ENCODE peak calls at places on chromosomes 1 and 21, in ten cellular contexts. One of them, this sample, is unnamed.

GRCh38 chr1:20361805-20362381 is 71.2 kb downstream of the VWA5B1 start:
- DNase-seq in hepatocyte: peak
- DNase-seq in CD8-positive, alpha-beta memory T cell: peak
- DNase-seq in left lung: no peak
- DNase-seq in mammary epithelial cell: peak
- DNase-seq in CD4-positive, alpha-beta T cell: no peak
- DNase-seq in lower lobe of right lung: no peak
- DNase-seq in mesendoderm: peak
- DNase-seq in H9: peak
- DNase-seq in uterus: peak
- DNase-seq in this sample: no peak

GRCh38 chr1:16967095-16967567 is 13.3 kb downstream of the MFAP2 start:
- DNase-seq in uterus: peak
- DNase-seq in left lung: peak
- DNase-seq in hepatocyte: peak
- DNase-seq in mammary epithelial cell: peak
- DNase-seq in mesendoderm: no peak
- DNase-seq in CD4-positive, alpha-beta T cell: no peak
- DNase-seq in H9: no peak
- DNase-seq in CD8-positive, alpha-beta memory T cell: no peak
- DNase-seq in lower lobe of right lung: no peak
- DNase-seq in this sample: no peak

GRCh38 chr1:160354388-160354985 is 11.3 kb downstream of the NCSTN start:
- DNase-seq in CD4-positive, alpha-beta T cell: no peak
- DNase-seq in H9: no peak
- DNase-seq in CD8-positive, alpha-beta memory T cell: no peak
- DNase-seq in mesendoderm: peak
- DNase-seq in uterus: no peak
- DNase-seq in hepatocyte: peak
- DNase-seq in mammary epithelial cell: no peak
- DNase-seq in lower lobe of right lung: no peak
- DNase-seq in left lung: no peak
- DNase-seq in this sample: no peak

GRCh38 chr1:89957063-89957462 is 37.8 kb upstream of the ZNF326 start:
- DNase-seq in mesendoderm: no peak
- DNase-seq in left lung: no peak
- DNase-seq in mammary epithelial cell: peak
- DNase-seq in H9: no peak
- DNase-seq in lower lobe of right lung: no peak
- DNase-seq in uterus: no peak
- DNase-seq in CD8-positive, alpha-beta memory T cell: peak
- DNase-seq in CD4-positive, alpha-beta T cell: no peak
- DNase-seq in hepatocyte: no peak
- DNase-seq in this sample: peak

GRCh38 chr1:203130358-203130992 is 2.9 kb downstream of the ADORA1 start:
- DNase-seq in H9: peak
- DNase-seq in CD4-positive, alpha-beta T cell: no peak
- DNase-seq in hepatocyte: no peak
- DNase-seq in mesendoderm: no peak
- DNase-seq in mammary epithelial cell: no peak
- DNase-seq in CD8-positive, alpha-beta memory T cell: no peak
- DNase-seq in uterus: no peak
- DNase-seq in left lung: no peak
- DNase-seq in lower lobe of right lung: no peak
- DNase-seq in this sample: no peak

GRCh38 chr1:86596253-86596652 is 49.4 kb downstream of the CLCA4 start:
- DNase-seq in CD8-positive, alpha-beta memory T cell: no peak
- DNase-seq in left lung: no peak
- DNase-seq in hepatocyte: no peak
- DNase-seq in uterus: no peak
- DNase-seq in H9: no peak
- DNase-seq in lower lobe of right lung: no peak
- DNase-seq in mesendoderm: no peak
- DNase-seq in CD4-positive, alpha-beta T cell: no peak
- DNase-seq in mammary epithelial cell: peak
- DNase-seq in this sample: no peak

GRCh38 chr1:200238311-200238710 is 171.5 kb downstream of the ZNF281 start:
- DNase-seq in mammary epithelial cell: no peak
- DNase-seq in hepatocyte: no peak
- DNase-seq in mesendoderm: no peak
- DNase-seq in uterus: no peak
- DNase-seq in CD8-positive, alpha-beta memory T cell: no peak
- DNase-seq in lower lobe of right lung: no peak
- DNase-seq in left lung: no peak
- DNase-seq in CD4-positive, alpha-beta T cell: no peak
- DNase-seq in H9: no peak
- DNase-seq in this sample: no peak

GRCh38 chr1:47701741-47702515 is 264.1 kb downstream of the FOXD2 start:
- DNase-seq in hepatocyte: no peak
- DNase-seq in left lung: no peak
- DNase-seq in lower lobe of right lung: no peak
- DNase-seq in CD8-positive, alpha-beta memory T cell: no peak
- DNase-seq in mesendoderm: no peak
- DNase-seq in H9: no peak
- DNase-seq in mammary epithelial cell: no peak
- DNase-seq in CD4-positive, alpha-beta T cell: no peak
- DNase-seq in uterus: no peak
- DNase-seq in this sample: no peak

GRCh38 chr1:33317354-33317753 is 3.5 kb downstream of the A3GALT2 start:
- DNase-seq in CD8-positive, alpha-beta memory T cell: no peak
- DNase-seq in lower lobe of right lung: no peak
- DNase-seq in mammary epithelial cell: no peak
- DNase-seq in H9: no peak
- DNase-seq in hepatocyte: no peak
- DNase-seq in mesendoderm: no peak
- DNase-seq in uterus: no peak
- DNase-seq in left lung: no peak
- DNase-seq in CD4-positive, alpha-beta T cell: no peak
- DNase-seq in this sample: no peak

GRCh38 chr1:219771039-219771438 is 157.3 kb downstream of the SLC30A10 start:
- DNase-seq in lower lobe of right lung: no peak
- DNase-seq in uterus: no peak
- DNase-seq in CD8-positive, alpha-beta memory T cell: no peak
- DNase-seq in left lung: no peak
- DNase-seq in mesendoderm: peak
- DNase-seq in H9: no peak
- DNase-seq in CD4-positive, alpha-beta T cell: no peak
- DNase-seq in mammary epithelial cell: peak
- DNase-seq in hepatocyte: peak
- DNase-seq in this sample: no peak

GRCh38 chr1:204335533-204335932 is 24.2 kb downstream of the PLEKHA6 start:
- DNase-seq in left lung: no peak
- DNase-seq in CD4-positive, alpha-beta T cell: no peak
- DNase-seq in H9: no peak
- DNase-seq in mesendoderm: no peak
- DNase-seq in uterus: no peak
- DNase-seq in mammary epithelial cell: no peak
- DNase-seq in CD8-positive, alpha-beta memory T cell: no peak
- DNase-seq in lower lobe of right lung: no peak
- DNase-seq in hepatocyte: no peak
- DNase-seq in this sample: no peak

GRCh38 chr21:29943885-29944284 is 4.1 kb upstream of the GRIK1 start:
- DNase-seq in uterus: no peak
- DNase-seq in CD8-positive, alpha-beta memory T cell: no peak
- DNase-seq in mesendoderm: peak
- DNase-seq in CD4-positive, alpha-beta T cell: no peak
- DNase-seq in hepatocyte: no peak
- DNase-seq in H9: no peak
- DNase-seq in lower lobe of right lung: no peak
- DNase-seq in left lung: no peak
- DNase-seq in mammary epithelial cell: no peak
- DNase-seq in this sample: no peak

GRCh38 chr1:209513226-209513625 is 70.3 kb upstream of the CAMK1G start:
- DNase-seq in hepatocyte: peak
- DNase-seq in mammary epithelial cell: peak
- DNase-seq in lower lobe of right lung: no peak
- DNase-seq in H9: peak
- DNase-seq in mesendoderm: peak
- DNase-seq in CD8-positive, alpha-beta memory T cell: no peak
- DNase-seq in CD4-positive, alpha-beta T cell: no peak
- DNase-seq in left lung: no peak
- DNase-seq in uterus: no peak
- DNase-seq in this sample: no peak

GRCh38 chr1:46691997-46692790 is 20.5 kb downstream of the TEX38 start:
- DNase-seq in mammary epithelial cell: no peak
- DNase-seq in left lung: no peak
- DNase-seq in CD4-positive, alpha-beta T cell: no peak
- DNase-seq in uterus: no peak
- DNase-seq in hepatocyte: no peak
- DNase-seq in H9: no peak
- DNase-seq in lower lobe of right lung: no peak
- DNase-seq in CD8-positive, alpha-beta memory T cell: no peak
- DNase-seq in mesendoderm: peak
- DNase-seq in this sample: no peak

GRCh38 chr1:116066868-116067563 is 44.2 kb upstream of the MAB21L3 start:
- DNase-seq in mammary epithelial cell: peak
- DNase-seq in mesendoderm: peak
- DNase-seq in uterus: no peak
- DNase-seq in lower lobe of right lung: no peak
- DNase-seq in CD8-positive, alpha-beta memory T cell: no peak
- DNase-seq in CD4-positive, alpha-beta T cell: no peak
- DNase-seq in hepatocyte: no peak
- DNase-seq in left lung: no peak
- DNase-seq in H9: no peak
- DNase-seq in this sample: no peak

GRCh38 chr1:13733705-13734104 is 33.7 kb downstream of the PRDM2 start:
- DNase-seq in left lung: no peak
- DNase-seq in H9: no peak
- DNase-seq in CD8-positive, alpha-beta memory T cell: no peak
- DNase-seq in CD4-positive, alpha-beta T cell: no peak
- DNase-seq in hepatocyte: no peak
- DNase-seq in mammary epithelial cell: no peak
- DNase-seq in mesendoderm: no peak
- DNase-seq in lower lobe of right lung: no peak
- DNase-seq in uterus: no peak
- DNase-seq in this sample: no peak
- H3K27ac ChIP-seq in left lung: peak
- H3K27ac ChIP-seq in H9: no peak
- H3K27ac ChIP-seq in CD8-positive, alpha-beta memory T cell: peak
- H3K27ac ChIP-seq in CD4-positive, alpha-beta T cell: peak
- H3K27ac ChIP-seq in hepatocyte: no peak
- H3K27ac ChIP-seq in mammary epithelial cell: no peak
- H3K27ac ChIP-seq in mesendoderm: no peak
- H3K27ac ChIP-seq in lower lobe of right lung: no peak
- H3K27ac ChIP-seq in uterus: no peak
- H3K27ac ChIP-seq in this sample: peak

DNA sequence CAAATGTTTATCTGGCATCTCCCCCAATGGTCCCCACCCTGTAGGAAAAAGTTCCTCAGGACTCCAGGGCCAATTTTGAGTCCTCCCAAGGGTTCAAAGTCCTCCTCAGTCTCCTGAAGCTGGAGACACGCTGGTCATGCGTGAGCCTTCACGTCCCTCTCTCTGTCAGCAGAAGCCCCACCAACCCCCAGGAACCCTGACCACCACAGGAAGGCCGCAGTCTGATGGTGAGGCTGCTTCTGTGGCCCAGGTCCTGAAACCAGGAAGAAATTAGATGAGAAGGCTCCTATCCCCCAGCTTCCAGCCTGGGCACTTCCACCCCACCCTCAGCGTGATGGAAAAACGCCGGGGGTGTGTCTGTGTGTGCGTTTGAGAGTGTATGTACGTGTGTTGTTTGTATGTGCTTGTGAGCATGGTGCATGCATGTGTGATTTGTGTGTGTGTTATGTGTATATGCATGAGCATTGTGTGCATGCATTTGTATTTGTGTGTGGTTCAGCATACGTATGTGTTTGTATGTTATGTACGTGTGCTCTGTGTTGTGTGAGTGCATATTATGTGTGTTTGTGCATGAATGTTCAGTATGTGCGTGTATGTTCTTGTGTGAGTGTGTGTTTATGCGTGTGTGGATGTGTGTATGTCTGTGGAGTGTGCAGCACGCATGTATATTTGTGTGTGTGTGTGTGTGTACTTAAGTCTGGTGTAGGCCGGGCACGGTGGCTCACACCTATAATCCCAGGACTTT is 92.5 kb downstream of the SIK1 start:
- DNase-seq in CD8-positive, alpha-beta memory T cell: no peak
- DNase-seq in mammary epithelial cell: no peak
- DNase-seq in hepatocyte: no peak
- DNase-seq in mesendoderm: no peak
- DNase-seq in left lung: no peak
- DNase-seq in lower lobe of right lung: no peak
- DNase-seq in H9: no peak
- DNase-seq in uterus: no peak
- DNase-seq in CD4-positive, alpha-beta T cell: no peak
- DNase-seq in this sample: no peak
- H3K27ac ChIP-seq in CD8-positive, alpha-beta memory T cell: no peak
- H3K27ac ChIP-seq in mammary epithelial cell: peak
- H3K27ac ChIP-seq in hepatocyte: peak
- H3K27ac ChIP-seq in mesendoderm: no peak
- H3K27ac ChIP-seq in left lung: no peak
- H3K27ac ChIP-seq in lower lobe of right lung: peak
- H3K27ac ChIP-seq in H9: no peak
- H3K27ac ChIP-seq in uterus: no peak
- H3K27ac ChIP-seq in CD4-positive, alpha-beta T cell: no peak
- H3K27ac ChIP-seq in this sample: no peak

DNA sequence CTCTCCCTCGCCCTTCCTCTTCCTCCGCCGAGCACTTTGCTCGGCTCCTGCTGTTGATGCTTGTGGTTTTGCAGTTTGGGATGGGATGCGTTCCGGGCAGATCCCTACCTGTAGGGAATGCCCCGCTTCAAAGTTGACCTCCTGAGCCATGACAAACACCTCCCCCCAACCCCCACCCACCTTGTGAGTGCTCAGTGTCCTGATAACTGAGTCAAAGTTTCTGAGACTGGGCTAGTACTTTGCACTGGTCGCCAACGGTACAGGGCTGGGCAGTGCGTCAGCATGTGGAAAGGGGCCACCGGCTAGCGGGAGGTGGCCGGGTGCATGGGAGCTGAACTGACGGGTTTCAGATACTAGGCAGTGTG is 771 bp downstream of the RABGAP1L start:
- DNase-seq in lower lobe of right lung: peak
- DNase-seq in uterus: peak
- DNase-seq in hepatocyte: peak
- DNase-seq in mammary epithelial cell: peak
- DNase-seq in left lung: peak
- DNase-seq in H9: peak
- DNase-seq in CD4-positive, alpha-beta T cell: no peak
- DNase-seq in mesendoderm: peak
- DNase-seq in CD8-positive, alpha-beta memory T cell: no peak
- DNase-seq in this sample: no peak
- H3K27ac ChIP-seq in lower lobe of right lung: peak
- H3K27ac ChIP-seq in uterus: peak
- H3K27ac ChIP-seq in hepatocyte: peak
- H3K27ac ChIP-seq in mammary epithelial cell: peak
- H3K27ac ChIP-seq in left lung: peak
- H3K27ac ChIP-seq in H9: no peak
- H3K27ac ChIP-seq in CD4-positive, alpha-beta T cell: peak
- H3K27ac ChIP-seq in mesendoderm: no peak
- H3K27ac ChIP-seq in CD8-positive, alpha-beta memory T cell: peak
- H3K27ac ChIP-seq in this sample: peak

GRCh38 chr1:56418047-56418680 is 161.2 kb downstream of the PLPP3 start:
- DNase-seq in lower lobe of right lung: no peak
- DNase-seq in H9: no peak
- DNase-seq in mesendoderm: no peak
- DNase-seq in uterus: no peak
- DNase-seq in hepatocyte: no peak
- DNase-seq in left lung: no peak
- DNase-seq in mammary epithelial cell: no peak
- DNase-seq in CD4-positive, alpha-beta T cell: no peak
- DNase-seq in CD8-positive, alpha-beta memory T cell: no peak
- DNase-seq in this sample: no peak
- H3K27ac ChIP-seq in lower lobe of right lung: peak
- H3K27ac ChIP-seq in H9: no peak
- H3K27ac ChIP-seq in mesendoderm: no peak
- H3K27ac ChIP-seq in uterus: no peak
- H3K27ac ChIP-seq in hepatocyte: peak
- H3K27ac ChIP-seq in left lung: peak
- H3K27ac ChIP-seq in mammary epithelial cell: no peak
- H3K27ac ChIP-seq in CD4-positive, alpha-beta T cell: no peak
- H3K27ac ChIP-seq in CD8-positive, alpha-beta memory T cell: no peak
- H3K27ac ChIP-seq in this sample: no peak

GRCh38 chr1:41640141-41640751 is 155.8 kb upstream of the EDN2 start:
- DNase-seq in uterus: no peak
- DNase-seq in CD8-positive, alpha-beta memory T cell: no peak
- DNase-seq in hepatocyte: no peak
- DNase-seq in CD4-positive, alpha-beta T cell: no peak
- DNase-seq in mesendoderm: no peak
- DNase-seq in mammary epithelial cell: no peak
- DNase-seq in left lung: no peak
- DNase-seq in H9: no peak
- DNase-seq in lower lobe of right lung: no peak
- DNase-seq in this sample: no peak
- H3K27ac ChIP-seq in uterus: no peak
- H3K27ac ChIP-seq in CD8-positive, alpha-beta memory T cell: no peak
- H3K27ac ChIP-seq in hepatocyte: no peak
- H3K27ac ChIP-seq in CD4-positive, alpha-beta T cell: no peak
- H3K27ac ChIP-seq in mesendoderm: no peak
- H3K27ac ChIP-seq in mammary epithelial cell: no peak
- H3K27ac ChIP-seq in left lung: no peak
- H3K27ac ChIP-seq in H9: no peak
- H3K27ac ChIP-seq in lower lobe of right lung: no peak
- H3K27ac ChIP-seq in this sample: no peak